ENCODE peak calls at places on chromosomes 3 and 15, in seven cellular contexts. Q is MV-4-11; L is neural progenitor cell; W is fibroblast of pulmonary artery; S is BJ; E is stimulated activated CD8-positive, alpha-beta memory T cell treated with anti-CD3 and anti-CD28 coated beads, Interleukin-2, amount 100 ng/mL, for 48 hours; O is progenitor cell of endocrine pancreas. P is an unnamed sample.

GRCh38 chr3:182198345-182198744 is 486.6 kb downstream of the SOX2 start:
- DNase-seq in E (no peak), O (no peak), Q (no peak), W (no peak), L (no peak), S (no peak), P (no peak)

GRCh38 chr3:96267577-96267976 is 546.8 kb upstream of the EPHA6 start:
- DNase-seq in S (no peak), Q (peak), W (no peak), L (no peak), E (no peak), O (no peak), P (no peak)

GRCh38 chr3:194587438-194587931 is 45.7 kb downstream of the TMEM44 start:
- DNase-seq in W (peak), S (no peak), E (no peak), L (no peak), O (no peak), Q (no peak), P (no peak)

GRCh38 chr3:174815750-174816149 is 43.4 kb upstream of the NAALADL2 start:
- DNase-seq in E (no peak), W (no peak), S (no peak), L (no peak), Q (no peak), O (no peak), P (no peak)

GRCh38 chr3:185657691-185658503 is 71.8 kb downstream of the SENP2 start:
- DNase-seq in S (no peak), O (no peak), W (no peak), Q (no peak), E (no peak), L (no peak), P (no peak)

GRCh38 chr15:44216958-44217357 is 21.9 kb upstream of the FRMD5 start:
- DNase-seq in E (no peak), L (no peak), S (no peak), W (no peak), Q (no peak), O (no peak), P (no peak)

GRCh38 chr3:195823998-195824397 is 12.3 kb upstream of the MUC4 start:
- DNase-seq in E (no peak), S (no peak), O (no peak), Q (no peak), L (peak), W (no peak), P (no peak)

GRCh38 chr15:80967451-80967850 is 22.2 kb downstream of the MESD start:
- DNase-seq in S (no peak), O (no peak), W (peak), L (peak), Q (no peak), E (no peak), P (peak)

GRCh38 chr3:128317101-128317697 is 149.5 kb downstream of the DNAJB8 start:
- DNase-seq in S (no peak), E (no peak), W (no peak), O (no peak), L (no peak), Q (no peak), P (no peak)

GRCh38 chr15:31887246-31887645 is 143.1 kb upstream of the CHRNA7 start:
- DNase-seq in L (peak), E (no peak), W (no peak), O (no peak), S (no peak), Q (no peak), P (peak)

GRCh38 chr3:13046569-13047279 is 26.5 kb downstream of the IQSEC1 start:
- DNase-seq in O (no peak), E (no peak), S (no peak), W (no peak), Q (no peak), L (no peak), P (peak)

GRCh38 chr3:195119461-195120198 is 151.3 kb downstream of the XXYLT1 start:
- DNase-seq in O (no peak), E (no peak), L (peak), S (peak), Q (no peak), W (peak), P (peak)

GRCh38 chr3:138197058-138197457 is 10.0 kb downstream of the ARMC8 start:
- DNase-seq in S (no peak), L (peak), O (peak), Q (peak), E (no peak), W (peak), P (peak)

GRCh38 chr15:100340721-100341661 is 784 bp downstream of the ADAMTS17 start:
- DNase-seq in E (no peak), L (peak), Q (no peak), W (no peak), O (no peak), S (no peak), P (peak)

GRCh38 chr3:189160519-189161309 is 11.1 kb upstream of the TPRG1 start:
- DNase-seq in O (no peak), S (no peak), E (no peak), L (no peak), W (no peak), Q (no peak), P (no peak)

P was measured in left kidney.